ENCODE peak calls at places on chromosomes 5 and 9, in five cellular contexts. W is fibroblast of villous mesenchyme; K is psoas muscle; E is stimulated activated CD8-positive, alpha-beta memory T cell treated with anti-CD3 and anti-CD28 coated beads, Interleukin-15, amount 100 ng/mL, for 1 hour; U is GM18507. Y is an unnamed sample.
A peak's percentile ranks its signal among the peaks of the same experiment; 100 is the strongest.

GRCh38 chr5:137264041-137264440 is 235.1 kb downstream of the SPOCK1 start:
- DNase-seq in W (no peak), K (no peak), E (no peak), U (no peak), Y (no peak)

GRCh38 chr5:79619849-79620248 is 7.6 kb downstream of the TENT2 start:
- DNase-seq in W (no peak), K (no peak), E (no peak), U (no peak), Y (no peak)

GRCh38 chr9:133778336-133778995 is 40.3 kb upstream of the SARDH start:
- DNase-seq in W (no peak), K (peak; percentile 5), E (no peak), U (no peak), Y (no peak)

GRCh38 chr9:7752481-7752880 is 47.1 kb downstream of the DMAC1 start:
- DNase-seq in W (no peak), K (no peak), E (no peak), U (no peak), Y (no peak)

GRCh38 chr9:99948896-99949295 is 42.4 kb downstream of the STX17 start:
- DNase-seq in W (no peak), K (no peak), E (no peak), U (no peak), Y (no peak)

GRCh38 chr5:82991678-82992323 is 85.4 kb downstream of the TMEM167A start:
- DNase-seq in W (peak; percentile 14), K (no peak), E (no peak), U (no peak), Y (no peak)

GRCh38 chr9:130681769-130682489 is 11.7 kb upstream of the EXOSC2 start:
- DNase-seq in W (no peak), K (no peak), E (no peak), U (no peak), Y (no peak)

GRCh38 chr5:11166906-11167305 is 405.9 kb upstream of the DAP start:
- DNase-seq in W (no peak), K (no peak), E (no peak), U (no peak), Y (no peak)

GRCh38 chr9:20209421-20210340 is 412.6 kb downstream of the MLLT3 start:
- DNase-seq in W (no peak), K (no peak), E (peak; percentile 15), U (no peak), Y (no peak)

GRCh38 chr5:6753851-6754250 is 40.6 kb downstream of the TENT4A start:
- DNase-seq in W (no peak), K (no peak), E (no peak), U (no peak), Y (no peak)

GRCh38 chr5:158976035-158976434 is 123.7 kb downstream of the EBF1 start:
- DNase-seq in W (peak; percentile 73), K (no peak), E (no peak), U (no peak), Y (no peak)

GRCh38 chr5:33992864-33993263 is 8.4 kb upstream of the SLC45A2 start:
- DNase-seq in W (no peak), K (no peak), E (no peak), U (no peak), Y (no peak)

Y was measured in GM12892.